ENCODE peak calls at places on chromosomes 11 and 22, in six cellular contexts. V, U, W, I, P and O are unnamed samples.

GRCh38 chr11:69721745-69722144 is 17.9 kb upstream of the FGF19 start:
- DNase-seq in V (no peak), U (no peak), W (peak; percentile 35), I (no peak), P (no peak), O (peak; percentile 20)

GRCh38 chr11:110147965-110148709 is 54.9 kb downstream of the ZC3H12C start:
- DNase-seq in V (no peak), U (no peak), W (peak; percentile 48), I (no peak), P (no peak), O (no peak)

GRCh38 chr11:59960502-59961381 is 3.1 kb upstream of the OOSP4A start:
- DNase-seq in V (no peak), U (no peak), W (no peak), I (no peak), P (no peak), O (no peak)

GRCh38 chr11:16603245-16603644 is 135.2 kb upstream of the C11orf58 start:
- DNase-seq in V (no peak), U (no peak), W (no peak), I (no peak), P (no peak), O (no peak)

GRCh38 chr22:41781508-41781906 is 19.0 kb upstream of the CCDC134 start:
- DNase-seq in V (no peak), U (no peak), W (no peak), I (no peak), P (no peak), O (no peak)

GRCh38 chr22:46297151-46297819 is 615 bp downstream of the GTSE1 start:
- DNase-seq in V (no peak), U (peak; percentile 47), W (peak; percentile 69), I (no peak), P (no peak), O (peak; percentile 17)

GRCh38 chr11:66934971-66935779 is 23.0 kb downstream of the PC start:
- DNase-seq in V (no peak), U (no peak), W (no peak), I (no peak), P (no peak), O (no peak)

GRCh38 chr11:37280194-37280593 is 682.2 kb upstream of the RAG2 start:
- DNase-seq in V (no peak), U (no peak), W (no peak), I (no peak), P (no peak), O (no peak)

GRCh38 chr22:49406047-49406650 is 421.5 kb downstream of the BRD1 start:
- DNase-seq in V (no peak), U (no peak), W (no peak), I (no peak), P (no peak), O (no peak)

GRCh38 chr11:72972541-72973128 is 158.4 kb downstream of the ATG16L2 start:
- DNase-seq in V (no peak), U (no peak), W (no peak), I (no peak), P (no peak), O (no peak)

GRCh38 chr22:42997577-42997976 is 17.4 kb downstream of the PACSIN2 start:
- DNase-seq in V (no peak), U (no peak), W (no peak), I (no peak), P (no peak), O (no peak)

GRCh38 chr11:134008593-134008992 is 51.8 kb upstream of the IGSF9B start:
- DNase-seq in V (no peak), U (no peak), W (no peak), I (no peak), P (no peak), O (peak; percentile 51)

GRCh38 chr11:126169291-126169690 is 42.2 kb downstream of the RPUSD4 start:
- DNase-seq in V (no peak), U (no peak), W (no peak), I (no peak), P (no peak), O (no peak)

GRCh38 chr22:28005513-28005912 is 86.5 kb upstream of the PITPNB start:
- DNase-seq in V (no peak), U (no peak), W (no peak), I (no peak), P (no peak), O (no peak)

GRCh38 chr11:10618490-10618889 is 50.0 kb upstream of the LYVE1 start:
- DNase-seq in V (no peak), U (no peak), W (no peak), I (no peak), P (no peak), O (no peak)

GRCh38 chr11:65538915-65539374 is 14.1 kb downstream of the SCYL1 start:
- DNase-seq in V (no peak), U (peak; percentile 74), W (no peak), I (no peak), P (no peak), O (no peak)

GRCh38 chr11:128720522-128720985 is 26.7 kb downstream of the FLI1 start:
- DNase-seq in V (no peak), U (no peak), W (no peak), I (no peak), P (peak; percentile 42), O (no peak)

GRCh38 chr22:48957311-48957986 is 870.2 kb downstream of the BRD1 start:
- DNase-seq in V (no peak), U (no peak), W (no peak), I (no peak), P (no peak), O (no peak)

GRCh38 chr22:32677876-32678275 is 123.6 kb upstream of the TIMP3 start:
- DNase-seq in V (no peak), U (no peak), W (no peak), I (no peak), P (no peak), O (no peak)

GRCh38 chr22:20244250-20244648 is 23.9 kb downstream of the RTN4R start:
- DNase-seq in V (no peak), U (no peak), W (no peak), I (no peak), P (no peak), O (no peak)

GRCh38 chr22:48872271-48873260 is 955.1 kb downstream of the BRD1 start:
- DNase-seq in V (no peak), U (no peak), W (no peak), I (no peak), P (no peak), O (no peak)

GRCh38 chr11:117815262-117815803 is 9.2 kb downstream of the FXYD2 start:
- DNase-seq in V (no peak), U (no peak), W (no peak), I (peak; percentile 51), P (peak; percentile 53), O (no peak)

GRCh38 chr22:26470807-26471206 is 12.8 kb downstream of the HPS4 start:
- DNase-seq in V (no peak), U (no peak), W (no peak), I (no peak), P (no peak), O (no peak)

GRCh38 chr11:65274734-65275682 is 13.2 kb downstream of the POLA2 start:
- DNase-seq in V (peak; percentile 63), U (peak; percentile 70), W (peak; percentile 81), I (no peak), P (no peak), O (peak; percentile 75)

GRCh38 chr11:9125185-9125886 is 33.9 kb upstream of the SCUBE2 start:
- DNase-seq in V (no peak), U (no peak), W (no peak), I (no peak), P (no peak), O (no peak)

GRCh38 chr11:79390923-79391322 is 49.9 kb downstream of the TENM4 start:
- DNase-seq in V (no peak), U (no peak), W (no peak), I (no peak), P (no peak), O (no peak)

GRCh38 chr11:43933608-43934358 is 8.7 kb upstream of the C11orf96 start:
- DNase-seq in V (no peak), U (peak; percentile 59), W (peak; percentile 54), I (no peak), P (no peak), O (no peak)

GRCh38 chr11:88051386-88051785 is 123.9 kb downstream of the RAB38 start:
- DNase-seq in V (no peak), U (no peak), W (no peak), I (no peak), P (no peak), O (no peak)

GRCh38 chr11:30876656-30877371 is 290.7 kb upstream of the MPPED2 start:
- DNase-seq in V (no peak), U (no peak), W (no peak), I (no peak), P (no peak), O (no peak)

GRCh38 chr11:70490208-70490607 is 91.9 kb downstream of the CTTN start:
- DNase-seq in V (no peak), U (no peak), W (no peak), I (no peak), P (no peak), O (no peak)

GRCh38 chr22:37472418-37473006 is 13.7 kb downstream of the MFNG start:
- DNase-seq in V (no peak), U (peak; percentile 59), W (peak; percentile 51), I (no peak), P (peak; percentile 30), O (peak; percentile 70)